ENCODE peak calls at places on chromosomes 12 and 14, in eight cellular contexts. J is cardiac fibroblast, M is substantia nigra, F is iPS-NIHi11, L is psoas muscle, C is Caki2, U is BE2C, B is hypothalamus. K is an unnamed sample.

GRCh38 chr12:112750971-112751370 is 40.6 kb upstream of the RPH3A start:
- DNase-seq in J (peak; percentile 8), M (no peak), F (no peak), L (no peak), C (peak; percentile 18), U (no peak), B (no peak), K (no peak)

GRCh38 chr12:109014984-109015765 is 5.7 kb downstream of the SVOP start:
- DNase-seq in J (no peak), M (no peak), F (no peak), L (no peak), C (no peak), U (no peak), B (no peak), K (no peak)

GRCh38 chr14:70919774-70920173 is 12.5 kb downstream of the PCNX1 start:
- DNase-seq in J (peak; percentile 66), M (peak; percentile 6), F (no peak), L (no peak), C (no peak), U (no peak), B (no peak), K (no peak)

GRCh38 chr12:119181202-119181601 is 2.5 kb downstream of the HSPB8 start:
- DNase-seq in J (no peak), M (no peak), F (no peak), L (no peak), C (no peak), U (no peak), B (no peak), K (no peak)

GRCh38 chr12:49298160-49298559 is 3.2 kb downstream of the PRPH start:
- DNase-seq in J (no peak), M (no peak), F (no peak), L (no peak), C (no peak), U (peak; percentile 46), B (no peak), K (no peak)

GRCh38 chr14:91413547-91414474 is 3.8 kb downstream of the CCDC88C start:
- DNase-seq in J (no peak), M (no peak), F (peak; percentile 84), L (no peak), C (no peak), U (no peak), B (no peak), K (no peak)

GRCh38 chr12:55965941-55966407 is at the start of gene PMEL:
- DNase-seq in J (no peak), M (no peak), F (peak; percentile 58), L (no peak), C (no peak), U (no peak), B (no peak), K (no peak)

GRCh38 chr14:72146241-72146640 is 214.0 kb downstream of the RGS6 start:
- DNase-seq in J (no peak), M (no peak), F (no peak), L (no peak), C (no peak), U (no peak), B (no peak), K (no peak)

GRCh38 chr12:108886873-108887629 is 7.2 kb downstream of the DAO start:
- DNase-seq in J (no peak), M (no peak), F (no peak), L (no peak), C (no peak), U (no peak), B (no peak), K (no peak)

GRCh38 chr12:85831327-85831990 is 4.8 kb downstream of the RASSF9 start:
- DNase-seq in J (no peak), M (no peak), F (no peak), L (no peak), C (no peak), U (no peak), B (no peak), K (no peak)

GRCh38 chr12:43352001-43352400 is 200.0 kb downstream of the ADAMTS20 start:
- DNase-seq in J (no peak), M (no peak), F (no peak), L (no peak), C (no peak), U (no peak), B (no peak), K (no peak)

GRCh38 chr12:92596388-92596787 is 106.4 kb upstream of the PLEKHG7 start:
- DNase-seq in J (peak; percentile 62), M (no peak), F (no peak), L (no peak), C (peak; percentile 24), U (no peak), B (no peak), K (no peak)

GRCh38 chr14:55221186-55221585 is 29.8 kb upstream of the DLGAP5 start:
- DNase-seq in J (peak; percentile 79), M (no peak), F (no peak), L (no peak), C (peak; percentile 4), U (no peak), B (no peak), K (no peak)

GRCh38 chr14:30550335-30550734 is 8.6 kb upstream of the G2E3 start:
- DNase-seq in J (peak; percentile 48), M (no peak), F (no peak), L (no peak), C (no peak), U (no peak), B (no peak), K (no peak)

GRCh38 chr14:101187816-101188570 is 284.5 kb upstream of the RTL1 start:
- DNase-seq in J (no peak), M (no peak), F (no peak), L (no peak), C (no peak), U (no peak), B (no peak), K (peak; percentile 50)

GRCh38 chr12:5941907-5942306 is 3.2 kb downstream of the ANO2 start:
- DNase-seq in J (no peak), M (no peak), F (no peak), L (no peak), C (no peak), U (no peak), B (no peak), K (no peak)

GRCh38 chr14:58547649-58548048 is 90.1 kb upstream of the DACT1 start:
- DNase-seq in J (no peak), M (no peak), F (no peak), L (no peak), C (no peak), U (no peak), B (no peak), K (no peak)

GRCh38 chr12:124678421-124678893 is 111.0 kb upstream of the NCOR2 start:
- DNase-seq in J (no peak), M (peak; percentile 68), F (peak; percentile 55), L (no peak), C (peak; percentile 94), U (no peak), B (no peak), K (no peak)

GRCh38 chr14:95344536-95344935 is 24.8 kb upstream of the CLMN start:
- DNase-seq in J (no peak), M (no peak), F (no peak), L (no peak), C (no peak), U (no peak), B (no peak), K (no peak)

GRCh38 chr12:30774599-30774998 is 19.8 kb upstream of the CAPRIN2 start:
- DNase-seq in J (no peak), M (no peak), F (no peak), L (no peak), C (no peak), U (no peak), B (no peak), K (no peak)

GRCh38 chr12:18387706-18388105 is 126.4 kb downstream of the PIK3C2G start:
- DNase-seq in J (peak; percentile 4), M (no peak), F (no peak), L (no peak), C (no peak), U (no peak), B (no peak), K (no peak)

K was measured in right atrium auricular region.